ENCODE peak calls at places on chromosome 17, in five cellular contexts. R, O, F, E and H are unnamed samples. For H3K9me3, the result is how much of the 10 kb centered on the place peaks cover.

GRCh38 chr17:77145209-77145608 is 4.4 kb downstream of the SEC14L1 start:
- DNase-seq in R (no peak), O (no peak), F (no peak), E (no peak), H (no peak)

GRCh38 chr17:63178530-63178929 is 212.5 kb downstream of the TANC2 start:
- DNase-seq in R (peak), O (peak), F (no peak), E (no peak), H (peak)

GRCh38 chr17:30363715-30364202 is 15.0 kb upstream of the CPD start:
- DNase-seq in R (peak), O (peak), F (peak), E (peak), H (no peak)

GRCh38 chr17:44269795-44270320 is 1.9 kb upstream of the SLC4A1 start:
- DNase-seq in R (no peak), O (no peak), F (no peak), E (no peak), H (peak)

GRCh38 chr17:74403512-74404137 is 28.3 kb upstream of the GPRC5C start:
- DNase-seq in R (no peak), O (no peak), F (no peak), E (no peak), H (peak)

GRCh38 chr17:55086635-55087058 is 118.1 kb downstream of the STXBP4 start:
- DNase-seq in R (peak), O (peak), F (peak), E (no peak), H (no peak)

GRCh38 chr17:41308251-41308917 is 725 bp downstream of the KRTAP16-1 start:
- DNase-seq in R (no peak), O (no peak), F (no peak), E (peak), H (peak)

GRCh38 chr17:80652751-80653330 is 108.2 kb downstream of the RPTOR start:
- DNase-seq in R (peak), O (no peak), F (no peak), E (no peak), H (peak)

GRCh38 chr17:79027274-79027924 is 3.4 kb downstream of the C1QTNF1 start:
- DNase-seq in R (no peak), O (no peak), F (no peak), E (no peak), H (peak)

GRCh38 chr17:81928497-81929252 is 1.1 kb upstream of the MAFG start:
- DNase-seq in R (no peak), O (no peak), F (peak), E (no peak), H (peak)
- H2AFZ ChIP-seq in R (peak), O (peak), F (peak), E (peak), H (peak)

DNA sequence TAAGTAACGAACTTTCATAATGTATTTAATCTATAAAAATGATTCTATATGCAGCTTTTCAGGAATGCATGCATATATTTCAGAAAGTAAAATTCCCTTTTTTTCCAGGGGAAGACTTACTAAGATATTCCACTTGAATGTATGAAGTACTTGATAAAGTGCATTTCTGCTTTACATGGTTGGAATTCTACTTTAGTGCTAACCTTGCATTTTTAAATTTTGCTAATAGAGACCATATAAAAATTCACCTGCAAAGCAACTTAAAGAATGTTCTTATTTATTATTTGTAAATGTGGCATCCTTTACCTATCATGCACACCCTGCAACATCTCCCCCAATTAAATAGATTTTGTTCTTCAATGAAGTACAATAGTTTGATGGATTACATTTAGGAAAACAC is 392.8 kb downstream of the KCNJ2 start:
- DNase-seq in R (no peak), O (no peak), F (no peak), E (no peak), H (no peak)
- H3K9me3 ChIP-seq in R (under half), O (under half), F (under half), E (under half), H (under half)

GRCh38 chr17:4482338-4483011 is 16.2 kb upstream of the SPNS2 start:
- DNase-seq in R (no peak), O (no peak), F (no peak), E (no peak), H (peak)
- H3K4me3 ChIP-seq in R (no peak), O (no peak), F (no peak), E (no peak), H (no peak)

GRCh38 chr17:8922923-8923322 is 42.6 kb downstream of the PIK3R5 start:
- DNase-seq in R (no peak), O (no peak), F (no peak), E (no peak), H (peak)
- H2AFZ ChIP-seq in R (no peak), O (peak), F (no peak), E (no peak), H (peak)

DNA sequence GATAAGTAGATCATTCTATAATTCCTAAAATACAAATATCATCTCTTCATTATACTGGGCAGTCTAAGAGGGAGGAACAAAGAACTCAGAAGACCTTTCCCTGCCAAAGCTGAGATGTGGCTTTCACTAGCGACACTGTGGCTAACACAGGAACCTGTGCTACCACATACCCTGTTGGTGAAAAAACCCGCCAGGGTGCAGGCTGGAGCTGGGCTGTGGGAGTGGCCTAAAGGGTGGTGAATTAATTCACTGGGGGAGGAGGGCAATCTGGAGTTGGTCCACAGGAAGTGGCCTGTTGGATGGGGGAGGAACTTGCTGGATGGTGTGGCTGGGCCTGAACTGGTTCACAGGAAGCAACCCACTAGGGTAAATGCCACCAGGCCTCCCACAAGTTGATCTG is 7.4 kb downstream of the ZNF594 start:
- DNase-seq in R (no peak), O (no peak), F (no peak), E (no peak), H (no peak)
- H3K9me3 ChIP-seq in R (half or more), O (under half), F (under half), E (half or more), H (half or more)

DNA sequence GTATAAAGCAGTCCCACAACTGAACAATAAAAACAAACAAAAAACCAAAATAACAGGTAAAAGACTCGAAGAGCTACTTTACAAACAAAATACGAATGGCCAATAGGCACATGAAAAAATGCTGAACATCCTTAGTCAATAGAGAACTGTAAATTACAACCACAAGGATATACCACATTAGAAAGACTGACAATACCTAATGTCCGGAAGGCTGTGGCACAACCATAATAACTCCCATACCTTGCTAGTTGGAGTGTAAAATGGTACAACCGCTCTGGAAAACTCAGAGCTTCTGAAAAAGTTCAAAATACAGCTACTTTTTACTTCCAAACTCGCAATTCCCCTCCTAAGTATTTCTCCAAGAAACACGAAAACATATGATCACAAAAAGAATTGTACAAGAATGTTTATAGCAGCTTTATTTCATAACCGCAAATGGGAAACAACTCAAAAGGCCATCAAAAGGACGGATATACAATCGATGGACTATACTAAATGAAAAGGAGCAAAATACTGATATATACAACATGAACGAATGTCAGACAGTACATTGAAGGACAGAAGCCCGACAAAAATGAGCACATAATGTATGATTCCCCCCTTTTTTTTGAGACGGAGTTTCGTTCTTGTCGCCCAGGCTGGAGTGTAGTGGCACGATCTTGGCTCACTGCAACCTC is 2.3 kb downstream of the TP53 start:
- DNase-seq in R (no peak), O (no peak), F (no peak), E (no peak), H (no peak)
- H3K4me3 ChIP-seq in R (peak), O (peak), F (peak), E (peak), H (peak)

GRCh38 chr17:6444573-6445335 is 499 bp downstream of the PIMREG start:
- DNase-seq in R (no peak), O (no peak), F (no peak), E (no peak), H (peak)
- H2AFZ ChIP-seq in R (peak), O (peak), F (peak), E (no peak), H (peak)

GRCh38 chr17:22300731-22301352 is 608.5 kb downstream of the KCNJ18 start:
- DNase-seq in R (no peak), O (no peak), F (no peak), E (no peak), H (no peak)

GRCh38 chr17:22301353-22301745 is 609.0 kb downstream of the KCNJ18 start:
- DNase-seq in R (no peak), O (no peak), F (no peak), E (no peak), H (no peak)

GRCh38 chr17:22303865-22304264 is 611.5 kb downstream of the KCNJ18 start:
- DNase-seq in R (no peak), O (no peak), F (no peak), E (no peak), H (no peak)

GRCh38 chr17:22303096-22303495 is 610.8 kb downstream of the KCNJ18 start:
- DNase-seq in R (no peak), O (no peak), F (no peak), E (no peak), H (no peak)

DNA sequence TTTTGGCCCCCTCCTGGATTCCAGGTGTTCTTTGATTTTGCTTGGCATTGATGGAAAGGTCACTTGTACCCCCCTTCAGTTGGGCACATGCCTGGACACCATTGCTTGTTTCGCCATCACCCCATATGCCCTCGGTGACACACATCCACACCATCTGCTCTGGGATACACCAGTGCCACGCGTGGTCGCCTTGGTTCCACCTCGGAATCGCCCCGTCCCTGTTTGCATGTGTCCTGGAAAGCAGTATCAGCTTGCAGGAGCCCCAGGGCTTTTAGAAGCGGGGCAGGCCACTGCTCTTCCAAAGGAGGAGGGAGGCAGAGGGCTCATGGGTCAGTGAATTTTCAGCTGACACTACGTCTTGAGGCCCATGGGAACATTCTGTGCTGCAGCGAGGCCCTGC is 607.9 kb downstream of the KCNJ18 start:
- DNase-seq in R (no peak), O (no peak), F (no peak), E (no peak), H (no peak)
- H3K9me3 ChIP-seq in R (under half), O (under half), F (under half), E (under half), H (under half)

GRCh38 chr17:32320847-32321246 is 21.1 kb downstream of the C17orf75 start:
- DNase-seq in R (no peak), O (no peak), F (no peak), E (no peak), H (no peak)

GRCh38 chr17:32314636-32315035 is 27.3 kb downstream of the C17orf75 start:
- DNase-seq in R (no peak), O (no peak), F (no peak), E (no peak), H (no peak)

GRCh38 chr17:32317353-32317752 is 24.6 kb downstream of the C17orf75 start:
- DNase-seq in R (no peak), O (no peak), F (no peak), E (no peak), H (no peak)

GRCh38 chr17:32319548-32319905 is 22.4 kb downstream of the C17orf75 start:
- DNase-seq in R (peak), O (peak), F (peak), E (peak), H (peak)

GRCh38 chr17:32318071-32318470 is 23.9 kb downstream of the C17orf75 start:
- DNase-seq in R (no peak), O (no peak), F (no peak), E (no peak), H (no peak)
- H3K4me3 ChIP-seq in R (no peak), O (no peak), F (no peak), E (no peak), H (no peak)